ENCODE peak calls at places on chromosomes 4 and X, in nine cellular contexts. One of them, this sample, is unnamed.

GRCh38 chr4:24800273-24800880 is 5.0 kb downstream of the SOD3 start:
- DNase-seq in activated CD4-positive, alpha-beta T cell treated with anti-CD3 and anti-CD28 coated beads for 36 hours: no peak
- DNase-seq in effector CD8-positive, alpha-beta T cell: no peak
- DNase-seq in mesendoderm: peak
- DNase-seq in NCI-H1105 treated with DMSO at 0.1 percent for 48 hours: no peak
- DNase-seq in posterior vena cava: no peak
- DNase-seq in brain pericyte: no peak
- DNase-seq in cardiac fibroblast: no peak
- DNase-seq in globus pallidus: no peak
- DNase-seq in this sample: no peak

GRCh38 chrX:110384490-110384889 is 25.8 kb downstream of the RTL9 start:
- DNase-seq in brain pericyte: no peak
- DNase-seq in mesendoderm: peak
- DNase-seq in NCI-H1105 treated with DMSO at 0.1 percent for 48 hours: no peak
- DNase-seq in globus pallidus: no peak
- DNase-seq in effector CD8-positive, alpha-beta T cell: no peak
- DNase-seq in posterior vena cava: no peak
- DNase-seq in activated CD4-positive, alpha-beta T cell treated with anti-CD3 and anti-CD28 coated beads for 36 hours: no peak
- DNase-seq in cardiac fibroblast: peak
- DNase-seq in this sample: no peak

GRCh38 chr4:41360911-41361830 is 104.4 kb downstream of the UCHL1 start:
- DNase-seq in effector CD8-positive, alpha-beta T cell: no peak
- DNase-seq in posterior vena cava: peak
- DNase-seq in globus pallidus: peak
- DNase-seq in NCI-H1105 treated with DMSO at 0.1 percent for 48 hours: peak
- DNase-seq in cardiac fibroblast: peak
- DNase-seq in mesendoderm: peak
- DNase-seq in brain pericyte: no peak
- DNase-seq in activated CD4-positive, alpha-beta T cell treated with anti-CD3 and anti-CD28 coated beads for 36 hours: no peak
- DNase-seq in this sample: no peak

GRCh38 chrX:40098264-40099045 is 697 bp upstream of the BCOR start:
- DNase-seq in activated CD4-positive, alpha-beta T cell treated with anti-CD3 and anti-CD28 coated beads for 36 hours: peak
- DNase-seq in effector CD8-positive, alpha-beta T cell: peak
- DNase-seq in NCI-H1105 treated with DMSO at 0.1 percent for 48 hours: no peak
- DNase-seq in posterior vena cava: no peak
- DNase-seq in globus pallidus: peak
- DNase-seq in mesendoderm: peak
- DNase-seq in brain pericyte: no peak
- DNase-seq in cardiac fibroblast: peak
- DNase-seq in this sample: peak

GRCh38 chrX:152072236-152072635 is 66.1 kb downstream of the MAGEA10 start:
- DNase-seq in mesendoderm: no peak
- DNase-seq in effector CD8-positive, alpha-beta T cell: no peak
- DNase-seq in activated CD4-positive, alpha-beta T cell treated with anti-CD3 and anti-CD28 coated beads for 36 hours: no peak
- DNase-seq in brain pericyte: peak
- DNase-seq in NCI-H1105 treated with DMSO at 0.1 percent for 48 hours: no peak
- DNase-seq in cardiac fibroblast: peak
- DNase-seq in globus pallidus: no peak
- DNase-seq in posterior vena cava: no peak
- DNase-seq in this sample: no peak

GRCh38 chr4:15653864-15654391 is 1.2 kb downstream of the FBXL5 start:
- DNase-seq in effector CD8-positive, alpha-beta T cell: no peak
- DNase-seq in mesendoderm: peak
- DNase-seq in posterior vena cava: no peak
- DNase-seq in globus pallidus: peak
- DNase-seq in NCI-H1105 treated with DMSO at 0.1 percent for 48 hours: no peak
- DNase-seq in brain pericyte: no peak
- DNase-seq in cardiac fibroblast: peak
- DNase-seq in activated CD4-positive, alpha-beta T cell treated with anti-CD3 and anti-CD28 coated beads for 36 hours: peak
- DNase-seq in this sample: peak

GRCh38 chr4:153497091-153497531 is 31.0 kb downstream of the TMEM131L start:
- DNase-seq in globus pallidus: no peak
- DNase-seq in effector CD8-positive, alpha-beta T cell: no peak
- DNase-seq in mesendoderm: peak
- DNase-seq in activated CD4-positive, alpha-beta T cell treated with anti-CD3 and anti-CD28 coated beads for 36 hours: peak
- DNase-seq in brain pericyte: no peak
- DNase-seq in NCI-H1105 treated with DMSO at 0.1 percent for 48 hours: no peak
- DNase-seq in cardiac fibroblast: peak
- DNase-seq in posterior vena cava: no peak
- DNase-seq in this sample: no peak

GRCh38 chr4:105387466-105387865 is 86.4 kb downstream of the PPA2 start:
- DNase-seq in effector CD8-positive, alpha-beta T cell: no peak
- DNase-seq in mesendoderm: no peak
- DNase-seq in brain pericyte: no peak
- DNase-seq in activated CD4-positive, alpha-beta T cell treated with anti-CD3 and anti-CD28 coated beads for 36 hours: no peak
- DNase-seq in globus pallidus: no peak
- DNase-seq in NCI-H1105 treated with DMSO at 0.1 percent for 48 hours: no peak
- DNase-seq in cardiac fibroblast: no peak
- DNase-seq in posterior vena cava: no peak
- DNase-seq in this sample: no peak

GRCh38 chrX:70592091-70592490 is 147.5 kb downstream of the DLG3 start:
- DNase-seq in NCI-H1105 treated with DMSO at 0.1 percent for 48 hours: no peak
- DNase-seq in brain pericyte: no peak
- DNase-seq in globus pallidus: no peak
- DNase-seq in mesendoderm: peak
- DNase-seq in posterior vena cava: no peak
- DNase-seq in effector CD8-positive, alpha-beta T cell: no peak
- DNase-seq in cardiac fibroblast: peak
- DNase-seq in activated CD4-positive, alpha-beta T cell treated with anti-CD3 and anti-CD28 coated beads for 36 hours: peak
- DNase-seq in this sample: no peak

This sample was measured in GM20000.